ENCODE peak calls at places on chromosomes 4 and X, in five cellular contexts. N is heart left ventricle, Q is A549, J is AG04449, T is Calu3. K is an unnamed sample.

GRCh38 chr4:112860731-112861377 is 188.6 kb upstream of the ANK2 start:
- DNase-seq in J (no peak), Q (no peak), N (no peak), T (no peak), K (no peak)

GRCh38 chr4:1960170-1960825 is 48.5 kb downstream of the NELFA start:
- DNase-seq in J (peak; percentile 4), N (no peak), Q (no peak), T (no peak), K (peak; percentile 37)

GRCh38 chr4:56892686-56893085 is 15.0 kb upstream of the REST start:
- DNase-seq in Q (no peak), J (no peak), T (no peak), N (no peak), K (no peak)

GRCh38 chr4:76488905-76489798 is 54.1 kb downstream of the SHROOM3 start:
- DNase-seq in J (no peak), N (no peak), Q (no peak), T (no peak), K (peak; percentile 45)

GRCh38 chr4:79445371-79445781 is 37.3 kb upstream of the GK2 start:
- DNase-seq in N (no peak), T (no peak), J (no peak), Q (no peak), K (peak; percentile 19)

GRCh38 chr4:107548211-107548905 is 171.7 kb downstream of the PAPSS1 start:
- DNase-seq in Q (no peak), T (no peak), N (no peak), J (no peak), K (peak; percentile 47)

GRCh38 chr4:68383115-68383514 is 33.2 kb upstream of the YTHDC1 start:
- DNase-seq in J (no peak), T (no peak), Q (no peak), N (no peak), K (no peak)

GRCh38 chr4:133151301-133151680 is 2.2 kb downstream of the PCDH10 start:
- DNase-seq in J (no peak), N (no peak), Q (no peak), T (no peak), K (peak; percentile 43)

GRCh38 chrX:129115104-129115503 is 408.2 kb downstream of the SMARCA1 start:
- DNase-seq in N (no peak), J (no peak), Q (peak; percentile 13), T (peak; percentile 56), K (no peak)

GRCh38 chr4:4853371-4853823 is 6.1 kb upstream of the MSX1 start:
- DNase-seq in N (no peak), T (no peak), J (no peak), Q (no peak), K (no peak)

GRCh38 chrX:49756692-49757091 is 60.9 kb upstream of the PAGE1 start:
- DNase-seq in N (no peak), Q (no peak), J (no peak), T (no peak), K (no peak)

GRCh38 chrX:34866636-34867035 is 76.0 kb upstream of the FAM47B start:
- DNase-seq in J (no peak), Q (no peak), N (no peak), T (no peak), K (no peak)

GRCh38 chrX:71366674-71367256 is 608 bp downstream of the TAF1 start:
- DNase-seq in N (peak; percentile 15), Q (peak; percentile 7), J (no peak), T (peak; percentile 18), K (peak; percentile 17)

GRCh38 chr4:3740256-3740655 is 25.9 kb upstream of the ADRA2C start:
- DNase-seq in N (no peak), T (no peak), Q (no peak), J (no peak), K (no peak)

GRCh38 chr4:2866160-2866861 is 22.7 kb downstream of the ADD1 start:
- DNase-seq in N (no peak), J (no peak), T (no peak), Q (no peak), K (no peak)

GRCh38 chrX:48996969-48997368 is 5.1 kb downstream of the GRIPAP1 start:
- DNase-seq in N (no peak), Q (no peak), T (no peak), J (no peak), K (no peak)

GRCh38 chrX:38768079-38768478 is 33.2 kb upstream of the MID1IP1 start:
- DNase-seq in N (no peak), Q (no peak), J (no peak), T (no peak), K (peak; percentile 13)

GRCh38 chr4:89753601-89754066 is 83.3 kb downstream of the SNCA start:
- DNase-seq in J (peak; percentile 91), N (no peak), Q (peak; percentile 3), T (no peak), K (peak; percentile 94)

GRCh38 chr4:145589923-145590702 is 29.1 kb upstream of the MMAA start:
- DNase-seq in T (no peak), Q (no peak), N (no peak), J (no peak), K (no peak)

GRCh38 chr4:151147000-151147399 is 47.6 kb downstream of the RPS3A start:
- DNase-seq in J (no peak), Q (no peak), T (no peak), N (no peak), K (no peak)

GRCh38 chr4:99876946-99877345 is 17.3 kb downstream of the LAMTOR3 start:
- DNase-seq in J (no peak), Q (no peak), N (no peak), T (no peak), K (no peak)

GRCh38 chrX:39782276-39782675 is 315.5 kb downstream of the BCOR start:
- DNase-seq in N (no peak), J (no peak), Q (no peak), T (no peak), K (no peak)

GRCh38 chr4:122700178-122700725 is 32.3 kb upstream of the BBS12 start:
- DNase-seq in N (peak; percentile 61), Q (no peak), J (no peak), T (peak; percentile 6), K (peak; percentile 58)

GRCh38 chrX:1417921-1418875 is 26.3 kb upstream of the SLC25A6 start:
- DNase-seq in Q (no peak), T (no peak), J (no peak), N (no peak), K (no peak)

GRCh38 chrX:133970021-133970550 is 15.3 kb downstream of the GPC3 start:
- DNase-seq in Q (no peak), T (no peak), J (no peak), N (no peak), K (no peak)

GRCh38 chr4:176150283-176150682 is 45.1 kb downstream of the SPATA4 start:
- DNase-seq in J (no peak), Q (no peak), N (no peak), T (no peak), K (peak; percentile 52)
- TF ChIP-seq CTCF in J (peak; percentile 5), Q (peak; percentile 38), N (peak; percentile 33), T (no peak), K (peak; percentile 34)

DNA sequence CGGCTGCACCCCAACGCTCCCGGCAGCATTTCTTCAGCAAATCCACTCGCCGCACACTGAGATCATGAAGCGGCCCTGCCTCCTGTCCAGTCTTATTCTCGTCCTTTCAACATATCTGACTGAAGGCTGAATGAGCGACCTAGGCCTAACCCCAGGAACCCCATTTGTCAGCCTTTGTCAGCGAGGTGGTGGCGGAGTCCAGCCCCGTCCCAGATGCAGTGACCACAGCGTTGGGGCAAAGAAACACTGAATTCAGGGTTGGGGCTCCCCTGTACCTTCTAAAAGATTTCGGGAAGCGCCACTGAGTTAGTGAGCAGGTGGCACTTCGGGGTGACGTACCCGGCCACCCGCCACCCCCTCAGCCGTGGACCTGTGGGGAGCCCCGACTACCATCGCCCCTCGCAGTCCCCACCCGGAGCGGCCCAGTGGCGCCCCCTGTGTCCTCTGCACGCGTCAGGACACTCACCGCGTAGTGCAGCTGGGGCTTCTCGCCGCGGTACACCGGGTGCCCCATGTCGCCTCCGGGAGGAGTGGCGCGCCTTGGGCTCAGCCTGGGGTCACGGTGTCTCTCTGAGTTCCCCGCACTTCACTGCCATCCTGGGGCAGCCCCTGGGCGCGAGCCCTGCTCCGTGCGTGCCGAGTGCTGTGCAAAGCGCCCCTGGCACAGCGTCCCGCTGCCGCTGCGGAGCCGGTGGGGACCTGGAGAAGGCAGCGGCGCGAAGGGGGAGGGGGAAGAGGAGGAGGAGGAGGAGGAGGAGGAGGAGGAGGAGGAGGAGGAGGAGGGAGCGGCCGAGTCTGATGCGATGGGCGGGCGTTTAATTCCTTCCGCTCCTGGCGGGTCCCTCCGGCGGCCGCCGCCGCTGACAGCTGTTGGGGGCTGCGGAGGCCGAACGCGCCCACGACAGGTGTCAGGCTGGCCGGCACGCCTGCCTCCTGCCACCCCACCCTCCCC is 134.1 kb downstream of the AMELX start:
- DNase-seq in T (peak; percentile 9), Q (no peak), N (peak; percentile 37), J (no peak), K (no peak)
- TF ChIP-seq CTCF in T (no peak), Q (no peak), N (peak; percentile 4), J (peak; percentile 51), K (peak; percentile 58)

DNA sequence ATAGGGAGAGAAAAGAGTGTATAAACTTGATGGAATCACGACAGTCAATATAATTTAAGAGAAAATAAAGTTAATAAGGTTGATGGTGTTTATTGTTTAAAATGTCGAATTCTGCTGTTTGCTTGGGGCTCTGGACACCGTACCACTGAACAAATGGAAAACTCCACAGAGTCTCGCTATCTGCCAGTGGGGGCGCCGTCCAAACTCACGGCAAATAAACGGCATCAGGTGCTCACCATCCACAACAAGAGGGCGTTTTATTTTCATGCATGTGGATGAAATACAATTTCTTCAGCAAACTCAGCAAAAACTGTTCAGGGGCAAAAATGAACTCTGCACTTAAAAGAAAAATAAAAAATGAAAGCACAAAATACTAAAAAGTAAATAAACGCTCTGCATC is 46.6 kb upstream of the FAM47C start:
- DNase-seq in T (peak; percentile 42), J (no peak), N (no peak), Q (peak; percentile 6), K (no peak)
- TF ChIP-seq CTCF in T (peak; percentile 48), J (no peak), N (no peak), Q (no peak), K (no peak)

DNA sequence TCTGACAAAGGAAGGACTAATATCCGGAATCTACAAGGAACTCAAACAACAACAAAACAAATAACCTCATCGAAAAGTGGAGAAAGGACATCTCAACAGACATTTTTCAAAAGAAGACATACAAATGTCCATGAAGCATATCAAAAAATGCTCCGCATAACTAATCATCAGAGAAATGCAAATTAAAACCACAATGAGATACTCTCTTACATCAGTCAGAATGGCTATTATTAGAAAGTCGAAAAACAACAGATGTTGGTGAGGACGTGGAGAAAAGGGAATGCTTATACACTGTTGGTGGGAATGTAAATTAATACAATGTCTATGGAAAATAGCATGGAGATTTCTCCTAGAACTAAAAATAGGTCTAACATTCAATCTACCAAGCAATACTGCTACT is 51.1 kb upstream of the MYOZ2 start:
- DNase-seq in J (no peak), Q (no peak), N (no peak), T (no peak), K (no peak)
- TF ChIP-seq CTCF in J (no peak), Q (no peak), N (no peak), T (no peak), K (no peak)

GRCh38 chr4:21795091-21795490 is 153.5 kb downstream of the KCNIP4 start:
- DNase-seq in Q (no peak), T (no peak), N (no peak), J (no peak), K (peak; percentile 18)

GRCh38 chr4:21792736-21793135 is 155.8 kb downstream of the KCNIP4 start:
- DNase-seq in T (no peak), Q (no peak), J (no peak), N (no peak), K (no peak)

GRCh38 chr4:21790437-21791029 is 158.0 kb downstream of the KCNIP4 start:
- DNase-seq in T (peak; percentile 8), N (no peak), J (no peak), Q (no peak), K (peak; percentile 68)
- TF ChIP-seq CTCF in T (no peak), N (peak; percentile 43), J (no peak), Q (peak; percentile 57), K (peak; percentile 15)

GRCh38 chr4:130563185-130563890 is 1467.4 kb downstream of the C4orf33 start:
- DNase-seq in Q (peak; percentile 7), J (no peak), N (peak; percentile 23), T (peak; percentile 70), K (peak; percentile 78)
- TF ChIP-seq CTCF in Q (peak; percentile 44), J (peak; percentile 60), N (peak; percentile 10), T (peak; percentile 43), K (peak; percentile 80)